ENCODE peak calls at places on chromosomes 13 and 19, in six cellular contexts. S is GM23248, Q is pancreas, I is fibroblast of the aortic adventitia, J is suprapubic skin, D is HCT116. Y is an unnamed sample.

GRCh38 chr19:5823579-5824281 is 15.8 kb downstream of the FUT6 start:
- DNase-seq in S (no peak), Q (no peak), I (no peak), J (no peak), D (no peak), Y (peak)

GRCh38 chr19:29851769-29852521 is 40.2 kb downstream of the CCNE1 start:
- DNase-seq in S (no peak), Q (no peak), I (no peak), J (no peak), D (no peak), Y (no peak)

GRCh38 chr19:46977548-46977947 is 42.1 kb upstream of the NPAS1 start:
- DNase-seq in S (peak), Q (no peak), I (no peak), J (no peak), D (no peak), Y (no peak)

GRCh38 chr13:113669871-113670341 is 2.9 kb downstream of the GRK1 start:
- DNase-seq in S (no peak), Q (no peak), I (no peak), J (peak), D (no peak), Y (no peak)

GRCh38 chr13:65188691-65189090 is 2041.4 kb downstream of the PCDH9 start:
- DNase-seq in S (no peak), Q (no peak), I (no peak), J (no peak), D (no peak), Y (no peak)

GRCh38 chr13:28705734-28706133 is 13.0 kb downstream of the SLC46A3 start:
- DNase-seq in S (peak), Q (no peak), I (peak), J (no peak), D (no peak), Y (no peak)

GRCh38 chr19:38543807-38544568 is 73.8 kb downstream of the MAP4K1 start:
- DNase-seq in S (peak), Q (peak), I (peak), J (no peak), D (peak), Y (peak)

GRCh38 chr19:44686896-44687295 is 12.1 kb upstream of the CEACAM16 start:
- DNase-seq in S (no peak), Q (no peak), I (no peak), J (no peak), D (no peak), Y (no peak)

GRCh38 chr19:21396893-21397572 is at the start of gene ZNF493:
- DNase-seq in S (peak), Q (peak), I (peak), J (peak), D (peak), Y (peak)

GRCh38 chr13:27359203-27359821 is 65.1 kb upstream of the GTF3A start:
- DNase-seq in S (peak), Q (no peak), I (peak), J (no peak), D (peak), Y (peak)

GRCh38 chr19:7879102-7879770 is 5.0 kb upstream of the PRR36 start:
- DNase-seq in S (no peak), Q (no peak), I (no peak), J (no peak), D (no peak), Y (no peak)

GRCh38 chr19:16836115-16836905 is 7.1 kb downstream of the SIN3B start:
- DNase-seq in S (peak), Q (no peak), I (peak), J (no peak), D (no peak), Y (no peak)

GRCh38 chr13:66391322-66391721 is 838.8 kb downstream of the PCDH9 start:
- DNase-seq in S (no peak), Q (no peak), I (no peak), J (no peak), D (no peak), Y (no peak)

GRCh38 chr13:48783181-48783630 is 129.5 kb downstream of the CYSLTR2 start:
- DNase-seq in S (peak), Q (no peak), I (peak), J (peak), D (no peak), Y (peak)

GRCh38 chr19:12665281-12665573 is 1.3 kb downstream of the MAN2B1 start:
- DNase-seq in S (no peak), Q (no peak), I (no peak), J (peak), D (no peak), Y (no peak)

GRCh38 chr19:55667958-55668357 is 7.1 kb upstream of the EPN1 start:
- DNase-seq in S (no peak), Q (no peak), I (no peak), J (no peak), D (no peak), Y (peak)

GRCh38 chr19:35134601-35135091 is at the start of gene LGI4:
- DNase-seq in S (peak), Q (no peak), I (no peak), J (no peak), D (no peak), Y (no peak)
- H3K4me3 ChIP-seq in S (no peak), Q (no peak), I (no peak), J (peak), D (no peak), Y (no peak)

GRCh38 chr13:93522486-93522885 is 295.9 kb downstream of the GPC6 start:
- DNase-seq in S (peak), Q (no peak), I (peak), J (no peak), D (no peak), Y (no peak)
- H3K4me3 ChIP-seq in S (peak), Q (no peak), I (no peak), J (no peak), D (no peak), Y (no peak)

GRCh38 chr19:947090-947706 is 21.4 kb downstream of the ARID3A start:
- DNase-seq in S (no peak), Q (no peak), I (no peak), J (no peak), D (no peak), Y (no peak)
- H3K4me3 ChIP-seq in S (no peak), Q (no peak), I (no peak), J (no peak), D (no peak), Y (no peak)

GRCh38 chr13:51223284-51224270 is 1.4 kb downstream of the FAM124A start:
- DNase-seq in S (no peak), Q (no peak), I (no peak), J (no peak), D (no peak), Y (no peak)
- H3K4me3 ChIP-seq in S (no peak), Q (peak), I (no peak), J (peak), D (no peak), Y (no peak)

GRCh38 chr19:3225677-3226093 is 1.2 kb downstream of the CELF5 start:
- DNase-seq in S (no peak), Q (no peak), I (no peak), J (no peak), D (no peak), Y (no peak)
- H3K4me3 ChIP-seq in S (no peak), Q (no peak), I (no peak), J (no peak), D (no peak), Y (no peak)